ENCODE peak calls at places on chromosomes 5 and 9, in nine cellular contexts. Z is osteoblast; N is upper lobe of right lung; D is adrenal gland; I is H9; C is CD4-positive, alpha-beta memory T cell; A is tibial artery; U is Panc1; W is stomach. R is an unnamed sample. For H3K4me1, the result is how much of the 10 kb centered on the place peaks cover.

GRCh38 chr5:2739360-2740050 is 12.0 kb downstream of the IRX2 start:
- DNase-seq in D (peak), C (no peak), W (peak), U (no peak), Z (peak), N (peak), A (peak), I (peak), R (no peak)

GRCh38 chr5:172443441-172444109 is 10.8 kb downstream of the SH3PXD2B start:
- DNase-seq in D (peak), U (no peak), Z (peak), N (no peak), A (peak), W (peak), C (no peak), I (no peak), R (no peak)

GRCh38 chr5:143932584-143932983 is 120.6 kb downstream of the HMHB1 start:
- DNase-seq in I (no peak), W (no peak), U (no peak), D (no peak), A (no peak), C (no peak), Z (no peak), N (no peak), R (no peak)

GRCh38 chr9:134390537-134390936 is 64.3 kb downstream of the RXRA start:
- DNase-seq in A (no peak), D (no peak), N (no peak), W (no peak), Z (no peak), U (no peak), I (no peak), C (peak), R (peak)

GRCh38 chr5:52867809-52868208 is 80.1 kb downstream of the ITGA1 start:
- DNase-seq in U (no peak), C (no peak), N (no peak), Z (no peak), W (no peak), D (no peak), A (peak), I (no peak), R (no peak)

GRCh38 chr9:18447131-18447530 is 26.8 kb upstream of the ADAMTSL1 start:
- DNase-seq in U (no peak), Z (no peak), I (no peak), N (no peak), C (no peak), A (no peak), D (peak), W (no peak), R (no peak)

GRCh38 chr9:95506692-95507455 is 9.9 kb downstream of the PTCH1 start:
- DNase-seq in I (peak), U (no peak), Z (peak), A (peak), W (peak), N (peak), C (peak), D (peak), R (peak)

GRCh38 chr9:122213102-122213588 is 15.6 kb downstream of the LHX6 start:
- DNase-seq in N (no peak), W (no peak), A (no peak), D (no peak), C (no peak), Z (peak), I (no peak), U (no peak), R (no peak)

GRCh38 chr5:85441853-85442252 is 1057.2 kb upstream of the EDIL3 start:
- DNase-seq in A (no peak), N (no peak), I (no peak), D (no peak), W (no peak), U (no peak), Z (no peak), C (no peak), R (no peak)

GRCh38 chr5:76736679-76737078 is 20.8 kb downstream of the F2R start:
- DNase-seq in W (no peak), A (no peak), D (no peak), I (no peak), C (no peak), N (no peak), U (no peak), Z (no peak), R (no peak)

GRCh38 chr9:69122391-69123141 is 51.5 kb upstream of the TJP2 start:
- DNase-seq in A (no peak), Z (peak), U (no peak), W (peak), D (no peak), C (no peak), I (peak), N (no peak), R (no peak)

GRCh38 chr5:169581580-169582227 is 1.9 kb upstream of the SPDL1 start:
- DNase-seq in U (peak), I (peak), Z (peak), C (peak), D (peak), A (no peak), W (peak), N (no peak), R (peak)

GRCh38 chr9:137758067-137758466 is 119.5 kb upstream of the CACNA1B start:
- DNase-seq in W (no peak), U (no peak), Z (no peak), I (no peak), D (peak), C (no peak), N (no peak), A (no peak), R (no peak)
- H3K4me1 ChIP-seq in W (under half), U (under half), Z (under half), I (under half), D (under half), C (under half), N (under half), A (under half), R (under half)

DNA sequence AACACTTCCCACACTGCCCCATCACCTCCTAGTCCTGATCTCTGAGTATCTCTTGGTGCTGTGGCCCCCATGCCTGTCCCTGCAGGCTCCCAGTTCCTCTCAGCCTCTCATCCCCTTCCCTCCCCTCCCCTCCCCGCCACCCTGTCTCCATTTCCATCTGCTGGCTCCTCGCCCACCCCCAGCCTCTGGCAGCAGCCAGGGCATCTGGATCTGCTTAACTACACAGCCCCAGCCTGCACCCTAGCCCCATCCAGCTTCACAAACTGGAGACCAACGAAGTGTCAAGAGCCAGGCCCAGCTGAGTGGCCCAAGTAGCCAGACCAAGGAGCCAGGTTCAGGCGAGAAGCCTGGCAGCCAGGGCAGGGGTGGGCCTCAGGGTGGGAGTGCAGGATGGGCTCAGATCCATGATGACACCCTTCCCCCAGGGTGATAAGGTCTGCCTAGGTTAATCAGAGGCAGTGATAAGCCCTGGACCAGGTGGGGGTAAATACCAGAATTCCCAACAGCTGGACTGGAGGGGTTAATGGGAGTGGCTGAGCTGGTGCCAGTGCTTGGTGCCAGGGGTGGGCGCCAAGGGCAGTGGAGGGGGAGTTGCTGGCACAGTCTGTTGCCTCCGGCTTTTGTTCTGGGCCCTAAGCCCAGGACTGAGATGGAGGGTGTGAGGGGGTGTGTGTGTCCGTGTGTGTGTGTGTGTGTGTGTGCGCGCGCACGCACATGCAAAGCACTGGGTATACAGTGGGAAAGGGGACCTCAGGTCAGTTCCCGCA is 2.5 kb downstream of the IL11RA start:
- DNase-seq in U (no peak), Z (peak), C (no peak), D (peak), W (peak), A (peak), I (no peak), N (no peak), R (no peak)
- H3K4me1 ChIP-seq in U (under half), Z (under half), C (under half), D (under half), W (under half), A (under half), I (under half), N (under half), R (under half)

GRCh38 chr5:156800982-156801381 is 49.1 kb upstream of the PPP1R2B start:
- DNase-seq in D (no peak), A (no peak), U (no peak), N (no peak), C (no peak), Z (no peak), I (peak), W (no peak), R (no peak)
- H3K4me1 ChIP-seq in D (under half), A (under half), U (under half), N (under half), C (under half), Z (under half), I (under half), W (under half), R (under half)

GRCh38 chr9:136546697-136547481 is 1.0 kb upstream of the NOTCH1 start:
- DNase-seq in I (peak), D (peak), U (no peak), A (peak), N (peak), C (peak), Z (no peak), W (peak), R (peak)

GRCh38 chr9:136551401-136552116 is 5.7 kb upstream of the NOTCH1 start:
- DNase-seq in Z (peak), D (peak), A (peak), W (peak), N (no peak), U (no peak), C (no peak), I (peak), R (no peak)

GRCh38 chr9:136547508-136548215 is 1.8 kb upstream of the NOTCH1 start:
- DNase-seq in W (no peak), D (no peak), N (no peak), C (no peak), U (no peak), Z (no peak), I (no peak), A (no peak), R (no peak)

GRCh38 chr9:136550439-136551085 is 4.7 kb upstream of the NOTCH1 start:
- DNase-seq in N (no peak), U (no peak), I (peak), C (no peak), Z (no peak), A (no peak), D (no peak), W (no peak), R (no peak)

DNA sequence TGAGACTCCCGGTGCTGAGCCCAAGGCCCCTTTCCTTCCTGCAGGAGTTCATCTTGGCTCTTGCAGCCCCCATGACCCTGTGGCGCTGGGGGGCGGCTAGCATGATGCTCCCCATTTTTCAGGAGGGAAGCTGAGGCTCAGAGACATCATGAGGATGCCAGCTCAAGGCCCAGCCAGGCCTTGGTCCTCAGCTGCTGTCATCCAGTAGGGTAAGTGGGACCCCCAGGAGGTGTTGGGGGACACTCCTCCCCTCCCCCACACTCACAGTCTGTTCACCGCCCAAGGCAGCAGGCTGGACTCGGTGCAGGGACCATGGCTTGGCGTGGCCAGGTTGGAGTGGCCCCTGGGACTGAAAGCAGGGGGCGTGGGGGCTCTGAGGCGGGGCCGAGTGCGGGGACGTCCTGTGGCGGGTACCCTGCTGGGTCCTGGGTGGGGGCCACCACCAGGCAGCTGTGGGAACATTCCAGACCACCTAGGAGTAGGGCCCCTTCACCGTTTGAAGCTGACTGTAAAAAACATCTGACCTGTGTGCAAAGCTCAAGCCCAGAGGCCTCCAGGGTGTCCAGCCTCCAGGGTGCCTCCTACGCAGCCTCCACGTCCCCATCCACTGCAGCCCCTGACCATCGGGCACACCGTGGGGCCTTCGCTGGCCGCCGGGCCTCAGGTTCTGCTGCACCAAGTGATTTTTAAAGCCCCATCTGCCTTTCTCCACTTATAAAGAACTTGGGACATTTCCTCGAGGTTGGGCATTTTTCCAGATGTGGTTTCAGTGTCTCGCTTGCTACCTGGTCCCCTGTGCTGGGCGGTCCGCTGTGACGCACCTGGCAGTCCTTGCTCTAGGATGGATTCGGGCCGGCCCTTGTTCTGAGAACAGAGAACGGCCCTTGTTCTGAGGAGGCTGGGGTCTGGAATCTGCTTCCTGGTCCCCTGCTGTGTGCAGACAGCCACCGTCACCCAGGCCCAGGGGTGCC is 3.4 kb upstream of the NOTCH1 start:
- DNase-seq in A (no peak), N (no peak), C (no peak), U (no peak), Z (no peak), I (no peak), D (no peak), W (no peak), R (no peak)
- H3K4me1 ChIP-seq in A (half or more), N (under half), C (under half), U (under half), Z (under half), I (under half), D (under half), W (half or more), R (under half)

DNA sequence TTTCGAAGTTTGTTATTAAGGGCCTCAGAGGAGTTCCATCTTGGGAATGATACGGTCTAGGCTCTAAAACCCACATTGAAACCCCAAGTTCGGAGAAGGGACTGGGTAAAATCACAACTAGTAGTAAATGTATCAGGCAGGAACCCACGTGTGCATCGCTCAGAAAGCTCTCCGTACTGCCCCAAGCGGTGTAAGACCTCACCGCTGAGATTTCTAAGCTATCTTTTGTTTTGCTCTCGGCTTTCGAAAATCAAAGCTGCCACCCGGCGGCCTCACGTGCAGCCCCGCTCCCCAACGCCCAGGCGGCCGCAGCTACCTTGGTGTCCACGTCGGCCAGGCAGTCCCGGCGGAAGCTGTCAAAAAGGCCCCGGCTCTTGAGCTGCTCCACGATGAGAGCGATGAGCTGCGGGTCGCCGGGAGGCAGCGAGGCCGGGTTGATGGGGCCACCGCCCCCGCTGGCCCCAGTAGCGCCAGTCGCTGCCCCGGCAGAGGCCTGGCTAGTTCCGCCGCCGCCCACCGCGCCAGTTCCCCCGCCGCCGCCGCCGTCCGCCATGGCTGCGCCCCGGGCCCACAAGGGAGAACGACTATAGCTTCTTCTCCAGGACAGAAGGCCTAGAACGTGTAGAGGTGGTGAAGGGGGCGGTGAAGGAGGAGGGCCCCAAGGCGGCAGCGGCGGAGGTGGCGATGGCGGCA is 420 bp downstream of the BOD1 start:
- DNase-seq in C (peak), N (peak), A (peak), U (peak), W (peak), D (peak), I (peak), Z (peak), R (peak)
- H3K4me1 ChIP-seq in C (under half), N (under half), A (under half), U (under half), W (under half), D (under half), I (under half), Z (under half), R (under half)

GRCh38 chr9:131121346-131121745 is 4.0 kb upstream of the NUP214 start:
- DNase-seq in Z (no peak), I (no peak), D (peak), W (no peak), N (peak), C (no peak), U (no peak), A (no peak), R (no peak)
- H3K4me1 ChIP-seq in Z (under half), I (under half), D (under half), W (under half), N (under half), C (under half), U (under half), A (under half), R (under half)

DNA sequence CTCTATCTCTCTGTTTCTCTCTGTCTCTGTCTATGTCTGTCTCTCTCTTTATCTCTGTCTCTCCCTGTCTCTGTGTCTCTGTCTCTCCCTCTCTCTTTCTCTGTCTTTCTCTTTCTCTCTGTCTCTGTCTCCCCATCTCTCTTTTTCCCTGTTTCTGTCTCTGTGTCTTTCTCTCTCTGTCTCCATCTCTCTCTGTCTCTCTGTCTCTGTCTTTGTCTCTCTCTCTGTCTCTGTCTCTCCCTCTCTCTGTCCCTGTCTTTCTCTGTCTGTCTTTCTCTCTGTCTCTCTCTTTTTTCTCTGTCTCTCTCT is 2.1 kb upstream of the SLC6A19 start:
- DNase-seq in U (no peak), C (no peak), Z (no peak), I (no peak), N (no peak), W (no peak), A (no peak), D (no peak), R (no peak)
- H3K4me1 ChIP-seq in U (under half), C (under half), Z (under half), I (under half), N (under half), W (under half), A (under half), D (under half), R (under half)

R was measured in CD8-positive, alpha-beta T cell.